ENCODE peak calls at places on chromosome 9, in nine cellular contexts. One of them, this sample, is unnamed.

GRCh38 chr9:4196886-4197285 is 103.0 kb downstream of the GLIS3 start:
- DNase-seq in activated naive CD4-positive, alpha-beta T cell: no peak
- DNase-seq in naive thymus-derived CD8-positive, alpha-beta T cell: no peak
- DNase-seq in sciatic nerve: no peak
- DNase-seq in fibroblast of the aortic adventitia: peak
- DNase-seq in psoas muscle: no peak
- DNase-seq in heart right ventricle: no peak
- DNase-seq in stimulated activated CD4-positive, alpha-beta T cell treated with anti-CD3 and anti-CD28 coated beads, TNF-alpha, amount 100 ng/mL, for 24 hours: no peak
- DNase-seq in colonic mucosa: no peak
- DNase-seq in this sample: peak

GRCh38 chr9:38671748-38672147 is 48.2 kb downstream of the FAM240B start:
- DNase-seq in psoas muscle: no peak
- DNase-seq in naive thymus-derived CD8-positive, alpha-beta T cell: no peak
- DNase-seq in sciatic nerve: no peak
- DNase-seq in heart right ventricle: no peak
- DNase-seq in activated naive CD4-positive, alpha-beta T cell: no peak
- DNase-seq in fibroblast of the aortic adventitia: no peak
- DNase-seq in colonic mucosa: no peak
- DNase-seq in stimulated activated CD4-positive, alpha-beta T cell treated with anti-CD3 and anti-CD28 coated beads, TNF-alpha, amount 100 ng/mL, for 24 hours: no peak
- DNase-seq in this sample: no peak

GRCh38 chr9:70073193-70073592 is 29.5 kb downstream of the MAMDC2 start:
- DNase-seq in stimulated activated CD4-positive, alpha-beta T cell treated with anti-CD3 and anti-CD28 coated beads, TNF-alpha, amount 100 ng/mL, for 24 hours: no peak
- DNase-seq in heart right ventricle: no peak
- DNase-seq in naive thymus-derived CD8-positive, alpha-beta T cell: no peak
- DNase-seq in psoas muscle: no peak
- DNase-seq in sciatic nerve: no peak
- DNase-seq in colonic mucosa: no peak
- DNase-seq in activated naive CD4-positive, alpha-beta T cell: no peak
- DNase-seq in fibroblast of the aortic adventitia: peak
- DNase-seq in this sample: peak

GRCh38 chr9:92669890-92670708 is at the start of gene IPPK:
- DNase-seq in stimulated activated CD4-positive, alpha-beta T cell treated with anti-CD3 and anti-CD28 coated beads, TNF-alpha, amount 100 ng/mL, for 24 hours: peak
- DNase-seq in naive thymus-derived CD8-positive, alpha-beta T cell: peak
- DNase-seq in fibroblast of the aortic adventitia: peak
- DNase-seq in psoas muscle: peak
- DNase-seq in activated naive CD4-positive, alpha-beta T cell: peak
- DNase-seq in sciatic nerve: peak
- DNase-seq in colonic mucosa: peak
- DNase-seq in heart right ventricle: peak
- DNase-seq in this sample: peak

GRCh38 chr9:35603506-35603985 is 1.5 kb upstream of the TESK1 start:
- DNase-seq in psoas muscle: peak
- DNase-seq in fibroblast of the aortic adventitia: peak
- DNase-seq in activated naive CD4-positive, alpha-beta T cell: no peak
- DNase-seq in sciatic nerve: peak
- DNase-seq in stimulated activated CD4-positive, alpha-beta T cell treated with anti-CD3 and anti-CD28 coated beads, TNF-alpha, amount 100 ng/mL, for 24 hours: no peak
- DNase-seq in naive thymus-derived CD8-positive, alpha-beta T cell: no peak
- DNase-seq in heart right ventricle: peak
- DNase-seq in colonic mucosa: peak
- DNase-seq in this sample: no peak

GRCh38 chr9:121607434-121608248 is 43.8 kb upstream of the DAB2IP start:
- DNase-seq in stimulated activated CD4-positive, alpha-beta T cell treated with anti-CD3 and anti-CD28 coated beads, TNF-alpha, amount 100 ng/mL, for 24 hours: no peak
- DNase-seq in heart right ventricle: peak
- DNase-seq in activated naive CD4-positive, alpha-beta T cell: no peak
- DNase-seq in naive thymus-derived CD8-positive, alpha-beta T cell: no peak
- DNase-seq in colonic mucosa: no peak
- DNase-seq in fibroblast of the aortic adventitia: peak
- DNase-seq in psoas muscle: peak
- DNase-seq in sciatic nerve: no peak
- DNase-seq in this sample: peak

GRCh38 chr9:78001946-78002731 is 29.5 kb downstream of the GNAQ start:
- DNase-seq in activated naive CD4-positive, alpha-beta T cell: no peak
- DNase-seq in psoas muscle: no peak
- DNase-seq in naive thymus-derived CD8-positive, alpha-beta T cell: no peak
- DNase-seq in heart right ventricle: no peak
- DNase-seq in fibroblast of the aortic adventitia: peak
- DNase-seq in stimulated activated CD4-positive, alpha-beta T cell treated with anti-CD3 and anti-CD28 coated beads, TNF-alpha, amount 100 ng/mL, for 24 hours: no peak
- DNase-seq in sciatic nerve: no peak
- DNase-seq in colonic mucosa: no peak
- DNase-seq in this sample: peak

GRCh38 chr9:109301012-109301411 is 19.8 kb downstream of the EPB41L4B start:
- DNase-seq in heart right ventricle: no peak
- DNase-seq in activated naive CD4-positive, alpha-beta T cell: no peak
- DNase-seq in colonic mucosa: no peak
- DNase-seq in naive thymus-derived CD8-positive, alpha-beta T cell: no peak
- DNase-seq in sciatic nerve: no peak
- DNase-seq in psoas muscle: no peak
- DNase-seq in stimulated activated CD4-positive, alpha-beta T cell treated with anti-CD3 and anti-CD28 coated beads, TNF-alpha, amount 100 ng/mL, for 24 hours: no peak
- DNase-seq in fibroblast of the aortic adventitia: no peak
- DNase-seq in this sample: no peak

GRCh38 chr9:100111235-100111634 is 12.2 kb downstream of the INVS start:
- DNase-seq in fibroblast of the aortic adventitia: peak
- DNase-seq in stimulated activated CD4-positive, alpha-beta T cell treated with anti-CD3 and anti-CD28 coated beads, TNF-alpha, amount 100 ng/mL, for 24 hours: no peak
- DNase-seq in activated naive CD4-positive, alpha-beta T cell: no peak
- DNase-seq in colonic mucosa: peak
- DNase-seq in psoas muscle: peak
- DNase-seq in sciatic nerve: peak
- DNase-seq in heart right ventricle: peak
- DNase-seq in naive thymus-derived CD8-positive, alpha-beta T cell: no peak
- DNase-seq in this sample: peak

GRCh38 chr9:121267689-121268597 is at the start of gene GSN:
- DNase-seq in colonic mucosa: peak
- DNase-seq in naive thymus-derived CD8-positive, alpha-beta T cell: peak
- DNase-seq in heart right ventricle: peak
- DNase-seq in psoas muscle: peak
- DNase-seq in sciatic nerve: peak
- DNase-seq in fibroblast of the aortic adventitia: peak
- DNase-seq in stimulated activated CD4-positive, alpha-beta T cell treated with anti-CD3 and anti-CD28 coated beads, TNF-alpha, amount 100 ng/mL, for 24 hours: no peak
- DNase-seq in activated naive CD4-positive, alpha-beta T cell: no peak
- DNase-seq in this sample: no peak